ENCODE peak calls at places on chromosome 13, in six cellular contexts. L, D, W, X, B and A are unnamed samples. For H3K36me3 and H3K27me3, the result is how much of the 10 kb centered on the place peaks cover.

GRCh38 chr13:74886496-74886895 is 595.5 kb downstream of the TBC1D4 start:
- DNase-seq in D (peak), W (no peak), B (no peak), L (no peak), X (no peak), A (no peak)

GRCh38 chr13:113914333-113915011 is 50.6 kb upstream of the GAS6 start:
- DNase-seq in X (no peak), W (no peak), B (no peak), D (no peak), L (no peak), A (no peak)

GRCh38 chr13:20702945-20703784 is at the start of gene IL17D:
- DNase-seq in B (peak), X (peak), D (no peak), L (peak), W (peak), A (peak)

GRCh38 chr13:100733261-100733660 is 58.7 kb upstream of the TMTC4 start:
- DNase-seq in L (no peak), D (no peak), B (no peak), W (no peak), X (no peak), A (no peak)

GRCh38 chr13:97307882-97308624 is 85.9 kb downstream of the MBNL2 start:
- DNase-seq in L (no peak), D (peak), X (no peak), B (peak), W (no peak), A (no peak)

GRCh38 chr13:112842931-112843391 is 126.1 kb upstream of the MCF2L start:
- DNase-seq in X (no peak), W (no peak), D (no peak), L (no peak), B (no peak), A (no peak)

GRCh38 chr13:86020350-86021002 is 221.3 kb upstream of the SLITRK6 start:
- DNase-seq in L (no peak), D (peak), B (peak), W (no peak), X (no peak), A (no peak)

GRCh38 chr13:100497394-100497793 is 91.2 kb downstream of the GGACT start:
- DNase-seq in X (no peak), D (peak), W (no peak), L (no peak), B (no peak), A (no peak)

GRCh38 chr13:72781461-72782439 is at the start of the genes DIS3 and PIBF1:
- DNase-seq in B (peak), L (peak), D (peak), W (peak), X (peak), A (peak)

GRCh38 chr13:109779074-109779473 is 7.3 kb downstream of the IRS2 start:
- DNase-seq in W (no peak), B (peak), X (peak), D (no peak), L (no peak), A (no peak)

GRCh38 chr13:109773276-109773675 is 13.1 kb downstream of the IRS2 start:
- DNase-seq in W (no peak), L (no peak), B (no peak), X (no peak), D (no peak), A (no peak)

GRCh38 chr13:109773786-109774185 is 12.6 kb downstream of the IRS2 start:
- DNase-seq in L (no peak), B (no peak), D (no peak), W (no peak), X (no peak), A (no peak)

GRCh38 chr13:109778102-109778542 is 8.3 kb downstream of the IRS2 start:
- DNase-seq in D (peak), L (no peak), B (no peak), W (no peak), X (no peak), A (no peak)

GRCh38 chr13:109776575-109776974 is 9.8 kb downstream of the IRS2 start:
- DNase-seq in X (no peak), D (peak), L (no peak), W (no peak), B (no peak), A (no peak)
- H3K4me3 ChIP-seq in X (no peak), D (no peak), L (no peak), W (no peak), B (peak), A (no peak)

GRCh38 chr13:30809787-30810186 is 74.4 kb downstream of the ALOX5AP start:
- DNase-seq in W (no peak), L (no peak), B (no peak), X (no peak), D (no peak), A (no peak)

GRCh38 chr13:30807392-30807791 is 72.0 kb downstream of the ALOX5AP start:
- DNase-seq in B (no peak), X (no peak), L (no peak), D (no peak), W (no peak), A (no peak)

GRCh38 chr13:30808600-30808999 is 73.3 kb downstream of the ALOX5AP start:
- DNase-seq in W (no peak), D (no peak), L (no peak), B (no peak), X (no peak), A (no peak)

GRCh38 chr13:30806784-30807183 is 71.4 kb downstream of the ALOX5AP start:
- DNase-seq in X (no peak), B (no peak), W (no peak), L (no peak), D (peak), A (no peak)

GRCh38 chr13:30810261-30810701 is 74.9 kb downstream of the ALOX5AP start:
- DNase-seq in W (no peak), L (no peak), D (no peak), B (peak), X (no peak), A (no peak)
- H3K36me3 ChIP-seq in W (under half), L (under half), D (under half), B (under half), X (under half), A (under half)

DNA sequence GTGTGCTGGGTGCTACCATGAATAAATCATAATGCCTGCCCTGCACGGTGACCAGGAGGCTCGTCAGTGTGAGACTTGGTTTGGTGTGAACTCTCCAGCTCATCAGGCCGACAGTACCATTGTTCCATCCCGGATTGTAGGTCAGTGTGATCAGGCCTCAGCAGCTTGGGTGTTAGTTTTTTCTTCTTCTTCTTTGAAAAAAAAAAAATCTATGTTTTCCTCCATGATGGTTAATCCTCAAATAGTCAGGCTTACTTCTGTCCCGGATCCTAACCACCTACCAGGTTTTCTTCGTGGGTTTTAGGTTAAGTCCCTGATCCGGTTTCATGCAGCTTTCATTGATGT is 8.3 kb upstream of the AMER2 start:
- DNase-seq in B (no peak), D (no peak), L (no peak), X (no peak), W (no peak), A (no peak)
- H3K27me3 ChIP-seq in B (under half), D (under half), L (under half), X (under half), W (under half), A (under half)

GRCh38 chr13:79936368-79937136 is 404.4 kb downstream of the SPRY2 start:
- DNase-seq in B (peak), L (no peak), W (peak), X (no peak), D (peak), A (no peak)
- H3K4me3 ChIP-seq in B (no peak), L (no peak), W (no peak), X (no peak), D (no peak), A (no peak)

GRCh38 chr13:98346904-98347636 is 170.0 kb upstream of the RNF113B start:
- DNase-seq in X (no peak), L (no peak), W (no peak), D (no peak), B (no peak), A (no peak)

GRCh38 chr13:98344392-98344791 is 167.3 kb upstream of the RNF113B start:
- DNase-seq in B (no peak), D (no peak), X (no peak), L (no peak), W (no peak), A (no peak)

GRCh38 chr13:98345103-98345899 is 168.2 kb upstream of the RNF113B start:
- DNase-seq in X (no peak), W (no peak), B (peak), L (no peak), D (no peak), A (no peak)

GRCh38 chr13:98340026-98340425 is 163.0 kb upstream of the RNF113B start:
- DNase-seq in X (no peak), B (no peak), D (no peak), W (no peak), L (no peak), A (no peak)

DNA sequence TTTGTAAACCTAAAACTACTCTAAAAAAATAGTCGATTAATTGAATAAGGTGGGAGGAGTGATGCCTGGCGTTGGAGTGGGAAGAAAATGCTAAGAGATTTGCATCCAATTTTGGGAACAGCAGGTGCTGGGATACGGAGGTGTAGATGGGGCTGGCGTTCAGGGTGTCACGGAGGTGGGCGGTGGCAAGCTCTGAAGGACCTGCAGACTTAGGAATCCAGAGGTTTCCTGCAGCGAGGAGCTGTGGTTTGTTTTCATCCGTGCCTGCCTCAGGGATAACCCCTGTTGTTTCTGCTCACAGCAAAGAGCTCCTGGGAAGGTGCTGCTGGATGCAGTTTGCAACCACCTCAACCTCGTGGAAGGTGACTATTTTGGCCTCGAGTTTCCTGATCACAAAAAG is 166.4 kb upstream of the RNF113B start:
- DNase-seq in L (no peak), D (no peak), X (no peak), W (no peak), B (no peak), A (no peak)
- H3K36me3 ChIP-seq in L (under half), D (under half), X (under half), W (under half), B (under half), A (under half)